ENCODE peak calls at places on chromosome 4, in seven cellular contexts. N, H, L, C, V, I and J are unnamed samples.

GRCh38 chr4:71441186-71442169 is 102.7 kb downstream of the SLC4A4 start:
- DNase-seq in H (no peak), N (no peak), L (no peak), C (no peak), I (no peak), V (no peak), J (peak; percentile 81)

GRCh38 chr4:85684676-85685075 is 209.7 kb downstream of the ARHGAP24 start:
- DNase-seq in V (no peak), I (no peak), H (no peak), C (no peak), L (no peak), N (no peak), J (no peak)

GRCh38 chr4:105145913-105146285 is 777 bp upstream of the TET2 start:
- DNase-seq in N (no peak), V (no peak), C (no peak), I (peak; percentile 66), L (no peak), H (no peak), J (no peak)

GRCh38 chr4:170336238-170336775 is 246.6 kb upstream of the AADAT start:
- DNase-seq in I (no peak), H (no peak), V (no peak), L (no peak), C (no peak), N (no peak), J (no peak)

GRCh38 chr4:20367446-20367845 is 115.7 kb downstream of the SLIT2 start:
- DNase-seq in N (no peak), L (peak; percentile 10), I (no peak), V (no peak), C (no peak), H (no peak), J (no peak)

GRCh38 chr4:170741856-170742255 is 652.1 kb upstream of the AADAT start:
- DNase-seq in V (no peak), C (no peak), L (no peak), H (no peak), N (no peak), I (no peak), J (peak; percentile 42)

GRCh38 chr4:42248986-42249385 is 96.5 kb upstream of the BEND4 start:
- DNase-seq in N (no peak), H (no peak), L (no peak), I (no peak), V (no peak), C (no peak), J (peak; percentile 1)

GRCh38 chr4:101411926-101412325 is 64.6 kb upstream of the PPP3CA start:
- DNase-seq in N (no peak), I (no peak), H (no peak), L (no peak), C (no peak), V (no peak), J (no peak)

GRCh38 chr4:116881077-116881476 is 204.3 kb downstream of the TRAM1L1 start:
- DNase-seq in H (no peak), N (no peak), L (no peak), I (no peak), V (no peak), C (no peak), J (no peak)

GRCh38 chr4:142656178-142656577 is 189.9 kb downstream of the INPP4B start:
- DNase-seq in I (peak; percentile 57), H (peak; percentile 42), V (no peak), L (peak; percentile 30), N (no peak), C (no peak), J (peak; percentile 52)

GRCh38 chr4:72701987-72702819 is 133.2 kb upstream of the ADAMTS3 start:
- DNase-seq in L (peak; percentile 65), I (no peak), H (peak; percentile 66), C (no peak), V (no peak), N (peak; percentile 10), J (peak; percentile 13)

GRCh38 chr4:2964077-2964471 is 703 bp downstream of the GRK4 start:
- DNase-seq in C (no peak), I (no peak), L (no peak), V (no peak), H (no peak), N (peak; percentile 22), J (no peak)

GRCh38 chr4:107893171-107894137 is 37.9 kb upstream of the CYP2U1 start:
- DNase-seq in L (peak; percentile 39), N (no peak), I (no peak), V (no peak), H (peak; percentile 23), C (no peak), J (peak; percentile 61)

GRCh38 chr4:22521240-22521639 is 5.4 kb upstream of the ADGRA3 start:
- DNase-seq in I (no peak), V (no peak), C (no peak), N (no peak), L (no peak), H (no peak), J (no peak)

GRCh38 chr4:22522206-22522605 is 6.3 kb upstream of the ADGRA3 start:
- DNase-seq in L (no peak), N (no peak), H (no peak), C (no peak), I (no peak), V (no peak), J (no peak)

GRCh38 chr4:22524895-22525294 is 9.0 kb upstream of the ADGRA3 start:
- DNase-seq in H (no peak), V (no peak), C (no peak), N (no peak), L (no peak), I (no peak), J (no peak)

DNA sequence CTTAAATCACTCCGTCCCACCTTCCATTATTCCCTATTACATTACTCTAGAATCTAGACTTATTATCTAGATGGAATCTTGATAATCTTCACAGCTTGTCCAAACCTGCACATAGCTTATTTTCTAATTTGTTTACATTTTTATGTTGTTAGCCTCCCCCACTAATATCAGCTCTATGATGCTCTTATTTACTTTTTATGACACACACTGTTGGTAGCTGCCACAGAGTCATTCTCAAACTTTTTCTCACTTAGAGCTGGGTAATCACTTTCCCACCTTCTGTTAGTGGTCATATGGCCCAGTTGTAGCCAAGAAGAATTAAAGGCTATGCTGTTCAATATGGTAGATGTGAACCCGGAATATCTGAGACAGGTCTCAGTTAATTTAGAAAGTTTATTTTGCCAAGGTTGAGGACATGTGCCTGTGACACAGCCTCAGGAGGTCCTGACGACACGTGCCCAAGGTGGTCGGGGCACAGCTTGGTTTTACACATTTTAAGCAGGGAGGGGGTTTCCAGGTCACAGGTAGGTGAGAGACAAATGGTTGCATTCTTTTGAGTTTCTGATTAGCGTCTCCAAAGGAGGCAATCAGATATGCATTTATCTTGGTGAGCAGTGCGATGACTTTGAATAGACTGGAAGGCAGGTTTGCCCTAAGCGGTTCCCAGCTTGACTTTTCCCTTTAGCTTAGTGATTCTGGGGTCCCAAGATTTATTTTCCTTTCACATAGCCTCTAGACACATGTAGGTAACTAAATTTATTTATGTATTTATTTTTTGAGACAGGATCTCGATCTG is 7.0 kb upstream of the ADGRA3 start:
- DNase-seq in C (no peak), I (no peak), V (no peak), N (no peak), L (no peak), H (no peak), J (no peak)
- H3K27ac ChIP-seq in C (no peak overlapping the region), I (no peak overlapping the region), V (no peak overlapping the region), N (no peak overlapping the region), L (no peak overlapping the region), H (no peak overlapping the region), J (no peak overlapping the region)

GRCh38 chr4:102503831-102504786 is 3.0 kb downstream of the NFKB1 start:
- DNase-seq in C (no peak), L (no peak), I (no peak), N (no peak), H (peak; percentile 15), V (no peak), J (no peak)
- H3K27ac ChIP-seq in C (peak overlapping the region; percentile 99), L (no peak overlapping the region), I (no peak overlapping the region), N (no peak overlapping the region), H (no peak overlapping the region), V (peak overlapping the region; percentile 95), J (no peak overlapping the region)

GRCh38 chr4:113183032-113183573 is 133.7 kb downstream of the ANK2 start:
- DNase-seq in H (no peak), V (no peak), L (no peak), C (no peak), N (no peak), I (no peak), J (no peak)

GRCh38 chr4:113189546-113189945 is 140.1 kb downstream of the ANK2 start:
- DNase-seq in V (no peak), I (no peak), H (no peak), C (no peak), N (no peak), L (no peak), J (no peak)

GRCh38 chr4:113181289-113182007 is 132.0 kb downstream of the ANK2 start:
- DNase-seq in H (no peak), N (peak; percentile 32), V (no peak), L (no peak), C (no peak), I (no peak), J (no peak)

DNA sequence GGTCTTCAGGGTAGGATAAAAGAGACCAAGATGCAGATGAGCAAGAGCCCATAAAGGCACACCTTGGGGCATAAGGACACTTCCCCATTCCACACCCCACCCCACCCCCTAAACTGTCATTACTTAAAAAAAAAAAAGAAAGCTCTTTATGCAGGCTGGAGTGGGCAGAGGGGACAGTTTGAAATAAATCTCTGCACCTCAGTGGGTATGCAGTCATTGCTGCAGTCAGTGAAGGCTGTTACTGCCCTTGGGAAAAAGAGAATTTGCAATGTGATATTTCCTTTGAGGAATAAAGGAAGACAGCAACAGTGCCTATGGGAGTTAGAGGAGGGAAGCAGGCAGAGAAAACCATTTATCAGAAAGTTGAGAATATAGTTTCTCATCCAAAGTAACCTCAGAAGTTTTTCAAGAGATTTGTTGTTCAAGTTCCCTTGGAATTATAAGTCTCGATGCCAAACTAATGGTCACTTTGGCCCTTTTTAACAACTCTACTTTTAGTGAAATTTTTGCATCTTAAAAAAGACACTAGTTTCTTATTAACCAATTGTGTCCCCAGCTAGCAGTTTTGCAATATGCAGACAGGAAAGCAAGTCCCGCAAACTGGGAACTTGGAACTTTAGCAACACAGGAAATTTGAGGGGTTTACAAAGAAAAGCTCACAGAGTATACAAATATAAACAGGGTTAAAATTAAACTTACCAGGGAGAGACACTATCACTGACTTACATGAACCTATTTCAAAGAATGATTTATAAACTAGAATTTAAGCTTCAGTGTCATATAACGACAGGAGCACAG is 137.7 kb downstream of the ANK2 start:
- DNase-seq in C (no peak), H (no peak), N (no peak), L (no peak), V (no peak), I (no peak), J (no peak)
- H3K27ac ChIP-seq in C (no peak overlapping the region), H (no peak overlapping the region), N (no peak overlapping the region), L (no peak overlapping the region), V (no peak overlapping the region), I (no peak overlapping the region), J (no peak overlapping the region)

GRCh38 chr4:176272799-176273198 is 3.8 kb upstream of the ASB5 start:
- DNase-seq in H (no peak), C (no peak), L (no peak), I (no peak), N (no peak), V (no peak), J (no peak)

GRCh38 chr4:176271749-176272148 is 2.7 kb upstream of the ASB5 start:
- DNase-seq in C (no peak), L (peak; percentile 61), H (peak; percentile 64), N (no peak), V (no peak), I (no peak), J (no peak)

GRCh38 chr4:176266026-176266425 is 3.0 kb downstream of the ASB5 start:
- DNase-seq in C (no peak), L (no peak), H (no peak), V (no peak), N (no peak), I (no peak), J (no peak)

GRCh38 chr4:176270669-176271068 is 1.6 kb upstream of the ASB5 start:
- DNase-seq in L (peak; percentile 96), N (no peak), I (no peak), H (peak; percentile 98), C (no peak), V (no peak), J (peak; percentile 98)

GRCh38 chr4:176268963-176269362 is at the start of gene ASB5:
- DNase-seq in N (no peak), C (no peak), H (no peak), I (no peak), L (no peak), V (no peak), J (no peak)
- H3K27ac ChIP-seq in N (no peak within 1 kb of the TSS), C (no peak within 1 kb of the TSS), H (peak within 1 kb of the TSS; percentile 97), I (no peak within 1 kb of the TSS), L (peak within 1 kb of the TSS; percentile 81), V (no peak within 1 kb of the TSS), J (peak within 1 kb of the TSS; percentile 83)